ENCODE peak calls at places on chromosomes 16 and 17, in six cellular contexts. Y is aorta, J is GOT3, A is anterior cingulate cortex, W is erythroblast, Q is germinal center. P is an unnamed sample.
A peak's percentile ranks its signal among the peaks of the same experiment; 100 is the strongest.

GRCh38 chr17:76527430-76528111 is 9.9 kb downstream of the CYGB start:
- DNase-seq in Y (no peak), J (no peak), A (no peak), W (no peak), Q (peak; percentile 77), P (no peak)

GRCh38 chr17:48727415-48728175 is 955 bp downstream of the HOXB13 start:
- DNase-seq in Y (no peak), J (no peak), A (no peak), W (no peak), Q (no peak), P (no peak)

GRCh38 chr17:48301002-48301401 is 129.0 kb downstream of the SKAP1 start:
- DNase-seq in Y (no peak), J (no peak), A (no peak), W (no peak), Q (no peak), P (no peak)

GRCh38 chr17:69222707-69223106 is 5.9 kb downstream of the ABCA10 start:
- DNase-seq in Y (no peak), J (no peak), A (no peak), W (no peak), Q (no peak), P (no peak)

GRCh38 chr16:30372037-30372712 is 1.9 kb upstream of the TBC1D10B start:
- DNase-seq in Y (no peak), J (no peak), A (no peak), W (peak; percentile 62), Q (no peak), P (no peak)

GRCh38 chr17:16287563-16288027 is 65.7 kb downstream of the CENPV start:
- DNase-seq in Y (no peak), J (no peak), A (no peak), W (peak; percentile 50), Q (peak; percentile 65), P (no peak)

GRCh38 chr17:4947010-4947410 is 1.3 kb downstream of the PFN1 start:
- DNase-seq in Y (no peak), J (no peak), A (no peak), W (peak; percentile 59), Q (no peak), P (no peak)

GRCh38 chr17:63436523-63437110 is 9.5 kb downstream of the CYB561 start:
- DNase-seq in Y (peak; percentile 73), J (no peak), A (peak; percentile 58), W (peak; percentile 23), Q (no peak), P (no peak)

GRCh38 chr16:27787661-27788060 is 237.7 kb downstream of the KATNIP start:
- DNase-seq in Y (no peak), J (no peak), A (no peak), W (no peak), Q (no peak), P (no peak)

GRCh38 chr17:62727916-62728672 is 80.0 kb downstream of the MARCHF10 start:
- DNase-seq in Y (no peak), J (no peak), A (no peak), W (no peak), Q (no peak), P (no peak)

GRCh38 chr16:48963901-48964615 is 317.6 kb downstream of the CBLN1 start:
- DNase-seq in Y (no peak), J (no peak), A (no peak), W (no peak), Q (no peak), P (peak; percentile 53)

GRCh38 chr16:72844225-72844920 is 203.6 kb downstream of the ZFHX3 start:
- DNase-seq in Y (no peak), J (no peak), A (no peak), W (no peak), Q (no peak), P (no peak)

GRCh38 chr16:68786685-68787418 is 49.8 kb downstream of the CDH1 start:
- DNase-seq in Y (no peak), J (no peak), A (peak; percentile 64), W (no peak), Q (no peak), P (no peak)

GRCh38 chr17:74045608-74046007 is 157.9 kb upstream of the RPL38 start:
- DNase-seq in Y (no peak), J (no peak), A (no peak), W (no peak), Q (no peak), P (no peak)

GRCh38 chr16:20956319-20956718 is 55.7 kb downstream of the LYRM1 start:
- DNase-seq in Y (no peak), J (no peak), A (no peak), W (no peak), Q (no peak), P (no peak)